ENCODE peak calls at places on chromosomes 11 and 22, in nine cellular contexts. T, X, M, L, A, I, U, N and H are unnamed samples.

GRCh38 chr11:61534901-61535839 is 26.6 kb downstream of the LRRC10B start:
- DNase-seq in T (no peak), X (no peak), M (no peak), L (no peak), A (no peak), I (no peak), U (no peak), N (no peak), H (no peak)

GRCh38 chr11:71446942-71447688 is 1.1 kb downstream of the DHCR7 start:
- DNase-seq in T (peak; percentile 49), X (no peak), M (no peak), L (no peak), A (no peak), I (no peak), U (no peak), N (peak; percentile 81), H (peak; percentile 54)

GRCh38 chr22:38347944-38348750 is 30.9 kb upstream of the CSNK1E start:
- DNase-seq in T (peak; percentile 89), X (peak; percentile 65), M (no peak), L (no peak), A (no peak), I (no peak), U (no peak), N (no peak), H (peak; percentile 88)

GRCh38 chr11:11582261-11582701 is 39.5 kb downstream of the GALNT18 start:
- DNase-seq in T (no peak), X (no peak), M (no peak), L (no peak), A (no peak), I (no peak), U (no peak), N (no peak), H (no peak)

GRCh38 chr11:116256155-116256554 is 516.6 kb downstream of the BUD13 start:
- DNase-seq in T (no peak), X (no peak), M (no peak), L (no peak), A (no peak), I (no peak), U (no peak), N (no peak), H (no peak)

GRCh38 chr11:130726234-130726559 is 190.1 kb downstream of the SNX19 start:
- DNase-seq in T (no peak), X (no peak), M (no peak), L (no peak), A (no peak), I (no peak), U (no peak), N (no peak), H (no peak)

GRCh38 chr11:4882543-4882942 is 843 bp downstream of the OR51T1 start:
- DNase-seq in T (no peak), X (no peak), M (no peak), L (no peak), A (peak; percentile 34), I (no peak), U (no peak), N (no peak), H (no peak)

GRCh38 chr11:112826026-112826425 is 135.2 kb upstream of the NCAM1 start:
- DNase-seq in T (no peak), X (no peak), M (no peak), L (no peak), A (no peak), I (no peak), U (no peak), N (no peak), H (no peak)

GRCh38 chr11:2527621-2528291 is 82.9 kb downstream of the KCNQ1 start:
- DNase-seq in T (no peak), X (no peak), M (no peak), L (no peak), A (no peak), I (no peak), U (peak; percentile 0), N (no peak), H (no peak)

GRCh38 chr11:18700872-18701271 is 2.3 kb downstream of the TMEM86A start:
- DNase-seq in T (no peak), X (no peak), M (no peak), L (no peak), A (no peak), I (no peak), U (no peak), N (no peak), H (no peak)

GRCh38 chr11:793556-793955 is 3.7 kb upstream of the CEND1 start:
- DNase-seq in T (no peak), X (no peak), M (no peak), L (no peak), A (peak; percentile 68), I (no peak), U (no peak), N (no peak), H (no peak)

GRCh38 chr11:54558919-54559318 is 44.9 kb downstream of the OR4C46 start:
- DNase-seq in T (no peak), X (no peak), M (no peak), L (no peak), A (no peak), I (no peak), U (no peak), N (no peak), H (no peak)